ENCODE peak calls at places on chromosomes 11 and 22, in seven cellular contexts. V is activated naive CD8-positive, alpha-beta T cell treated with anti-CD3 and anti-CD28 coated beads, Interleukin-2, amount 50 U/mL, for 16 hours; H is activated T-cell treated with anti-CD3 and anti-CD28 coated beads, Interleukin-2, amount 50 U/mL, for 48 hours; Z is dorsolateral prefrontal cortex; Y is neuronal stem cell; X is effector CD4-positive, alpha-beta T cell; F is progenitor cell of endocrine pancreas. N is an unnamed sample.

GRCh38 chr22:46272196-46272595 is 4.4 kb downstream of the TTC38 start:
- DNase-seq in Z (no peak), H (no peak), Y (no peak), F (no peak), V (no peak), X (no peak), N (no peak)

GRCh38 chr11:12120031-12121008 is 9.9 kb downstream of the MICAL2 start:
- DNase-seq in Z (no peak), X (no peak), V (no peak), H (peak; percentile 14), Y (no peak), F (no peak), N (no peak)

GRCh38 chr11:122085264-122085663 is 30.8 kb downstream of the BLID start:
- DNase-seq in X (no peak), H (no peak), F (no peak), Z (no peak), V (no peak), Y (no peak), N (no peak)

GRCh38 chr11:44963071-44963575 is 12.4 kb upstream of the TP53I11 start:
- DNase-seq in Y (no peak), F (no peak), Z (no peak), H (no peak), X (no peak), V (no peak), N (no peak)

GRCh38 chr11:125112235-125112604 is 794 bp upstream of the TMEM218 start:
- DNase-seq in V (no peak), Z (no peak), F (no peak), Y (no peak), X (no peak), H (no peak), N (no peak)

GRCh38 chr11:76327756-76328388 is 53.1 kb downstream of the THAP12 start:
- DNase-seq in V (no peak), F (no peak), Y (no peak), X (no peak), Z (no peak), H (no peak), N (no peak)

GRCh38 chr11:95647355-95647754 is 142.2 kb downstream of the FAM76B start:
- DNase-seq in X (no peak), Z (no peak), V (no peak), F (no peak), H (no peak), Y (no peak), N (no peak)

GRCh38 chr11:35714882-35715612 is 52.5 kb downstream of the TRIM44 start:
- DNase-seq in F (no peak), H (peak; percentile 23), Z (no peak), V (no peak), X (no peak), Y (no peak), N (no peak)

GRCh38 chr11:93663021-93663420 is 1.5 kb downstream of the CEP295 start:
- DNase-seq in F (no peak), Y (no peak), V (no peak), X (no peak), Z (no peak), H (no peak), N (no peak)

GRCh38 chr22:34105461-34106062 is 185.3 kb upstream of the LARGE1 start:
- DNase-seq in X (no peak), Y (peak; percentile 62), F (peak; percentile 59), Z (peak; percentile 69), H (peak; percentile 49), V (no peak), N (no peak)

GRCh38 chr11:46457659-46458058 is 66.1 kb upstream of the CHRM4 start:
- DNase-seq in F (no peak), V (no peak), H (no peak), Y (no peak), X (no peak), Z (no peak), N (no peak)

GRCh38 chr11:16086229-16086628 is 270.1 kb downstream of the SOX6 start:
- DNase-seq in Y (peak; percentile 85), H (no peak), F (no peak), Z (no peak), V (no peak), X (no peak), N (no peak)

GRCh38 chr11:95156916-95157568 is 67.4 kb downstream of the ENDOD1 start:
- DNase-seq in F (no peak), V (no peak), H (no peak), Y (no peak), Z (no peak), X (no peak), N (no peak)

GRCh38 chr22:50244420-50245213 is at the start of gene TUBGCP6:
- DNase-seq in X (peak; percentile 89), Y (peak; percentile 90), V (peak; percentile 81), H (peak; percentile 95), Z (peak; percentile 95), F (peak; percentile 79), N (peak; percentile 33)

GRCh38 chr11:119065369-119065768 is 2.2 kb upstream of the VPS11 start:
- DNase-seq in Z (no peak), F (no peak), Y (no peak), H (peak; percentile 56), X (peak; percentile 26), V (no peak), N (no peak)

GRCh38 chr11:129544691-129545090 is 169.0 kb downstream of the BARX2 start:
- DNase-seq in Z (no peak), F (no peak), V (no peak), Y (no peak), H (no peak), X (no peak), N (no peak)

GRCh38 chr11:72308226-72309073 is 64.5 kb upstream of the PHOX2A start:
- DNase-seq in V (no peak), H (no peak), Z (peak; percentile 57), Y (no peak), F (no peak), X (no peak), N (no peak)

GRCh38 chr11:60951611-60951908 is 416 bp downstream of the SLC15A3 start:
- DNase-seq in F (no peak), Y (no peak), V (no peak), Z (no peak), X (no peak), H (no peak), N (no peak)

GRCh38 chr22:40741116-40741515 is 61.8 kb downstream of the MCHR1 start:
- DNase-seq in X (no peak), Z (no peak), V (no peak), F (no peak), H (no peak), Y (no peak), N (no peak)

GRCh38 chr11:13781153-13781552 is 112.7 kb downstream of the FAR1 start:
- DNase-seq in F (no peak), X (no peak), Y (no peak), V (no peak), H (no peak), Z (no peak), N (no peak)

GRCh38 chr11:47408598-47409439 is 429 bp downstream of the SLC39A13 start:
- DNase-seq in X (no peak), F (no peak), Y (no peak), H (no peak), Z (no peak), V (no peak), N (no peak)

GRCh38 chr11:44574620-44575287 is 9.3 kb downstream of the CD82 start:
- DNase-seq in Y (no peak), V (no peak), F (no peak), X (no peak), H (peak; percentile 59), Z (no peak), N (no peak)

GRCh38 chr11:126140932-126141291 is 70.5 kb downstream of the RPUSD4 start:
- DNase-seq in V (no peak), Z (peak; percentile 32), X (no peak), H (no peak), Y (no peak), F (no peak), N (no peak)

GRCh38 chr11:13772223-13773046 is 104.0 kb downstream of the FAR1 start:
- DNase-seq in H (no peak), Z (no peak), V (no peak), X (peak; percentile 42), Y (peak; percentile 71), F (no peak), N (no peak)

GRCh38 chr11:561148-562003 is 606 bp downstream of the RASSF7 start:
- DNase-seq in Z (no peak), V (no peak), X (no peak), H (no peak), F (peak; percentile 60), Y (no peak), N (no peak)

GRCh38 chr11:819129-819931 is 616 bp downstream of the PNPLA2 start:
- DNase-seq in F (peak; percentile 83), V (peak; percentile 82), Y (peak; percentile 87), Z (peak; percentile 89), X (peak; percentile 87), H (peak; percentile 93), N (no peak)

GRCh38 chr11:128827494-128827893 is 39.6 kb downstream of the KCNJ1 start:
- DNase-seq in Y (no peak), Z (no peak), V (no peak), F (no peak), H (no peak), X (no peak), N (no peak)

GRCh38 chr11:118911880-118912741 is 13.6 kb downstream of the BCL9L start:
- DNase-seq in F (no peak), Z (peak; percentile 68), H (peak; percentile 89), Y (no peak), X (peak; percentile 73), V (peak; percentile 63), N (no peak)

GRCh38 chr11:81005595-81005994 is 1564.8 kb upstream of the TENM4 start:
- DNase-seq in Y (no peak), Z (no peak), F (no peak), X (no peak), H (no peak), V (no peak), N (no peak)

GRCh38 chr22:45473626-45474237 is 29.0 kb upstream of the FBLN1 start:
- DNase-seq in Y (no peak), Z (no peak), X (no peak), F (no peak), H (no peak), V (no peak), N (no peak)

GRCh38 chr22:28548411-28548810 is 131.2 kb downstream of the TTC28 start:
- DNase-seq in F (no peak), Z (no peak), H (no peak), X (no peak), Y (no peak), V (no peak), N (no peak)

GRCh38 chr11:5383576-5383975 is at the start of gene OR51M1:
- DNase-seq in H (no peak), F (no peak), V (no peak), Y (no peak), X (no peak), Z (no peak), N (no peak)

GRCh38 chr11:47469411-47470179 is 20.7 kb upstream of the RAPSN start:
- DNase-seq in V (no peak), Y (no peak), Z (no peak), F (no peak), X (no peak), H (no peak), N (no peak)

GRCh38 chr11:13924801-13925327 is 37.7 kb upstream of the SPON1 start:
- DNase-seq in V (no peak), Y (no peak), X (no peak), H (no peak), Z (no peak), F (no peak), N (peak; percentile 39)

GRCh38 chr11:27238811-27239210 is 124.2 kb downstream of the CCDC34 start:
- DNase-seq in X (no peak), Z (no peak), F (no peak), Y (no peak), H (no peak), V (no peak), N (no peak)

GRCh38 chr22:49812838-49813237 is 14.8 kb downstream of the BRD1 start:
- DNase-seq in Y (no peak), X (no peak), H (no peak), F (no peak), Z (no peak), V (no peak), N (no peak)